ENCODE peak calls at places on chromosomes 2 and 18, in nine cellular contexts. K, D, R, V, Q, O, J, P and H are unnamed samples.

GRCh38 chr2:70393881-70394280 is 92.0 kb upstream of the FAM136A start:
- DNase-seq in K (no peak), D (no peak), R (no peak), V (no peak), Q (no peak), O (no peak), J (no peak), P (no peak), H (no peak)

GRCh38 chr2:46091004-46091403 is 206.2 kb upstream of the EPAS1 start:
- DNase-seq in K (no peak), D (no peak), R (no peak), V (peak), Q (no peak), O (no peak), J (no peak), P (no peak), H (no peak)

GRCh38 chr18:57802166-57802868 is 798 bp downstream of the ATP8B1 start:
- DNase-seq in K (no peak), D (no peak), R (peak), V (no peak), Q (no peak), O (no peak), J (no peak), P (no peak), H (peak)

GRCh38 chr18:936941-937340 is 32.3 kb downstream of the ADCYAP1 start:
- DNase-seq in K (no peak), D (no peak), R (no peak), V (no peak), Q (no peak), O (no peak), J (no peak), P (no peak), H (no peak)

GRCh38 chr2:10338242-10339188 is 35.8 kb downstream of the HPCAL1 start:
- DNase-seq in K (no peak), D (no peak), R (no peak), V (no peak), Q (no peak), O (no peak), J (no peak), P (no peak), H (no peak)

GRCh38 chr2:235719146-235719942 is 225.5 kb downstream of the AGAP1 start:
- DNase-seq in K (no peak), D (no peak), R (peak), V (no peak), Q (no peak), O (no peak), J (no peak), P (no peak), H (no peak)

GRCh38 chr2:26010943-26011342 is 22.9 kb upstream of the RAB10 start:
- DNase-seq in K (no peak), D (no peak), R (no peak), V (no peak), Q (no peak), O (no peak), J (no peak), P (no peak), H (no peak)

GRCh38 chr2:241125626-241126025 is 23.5 kb upstream of the MTERF4 start:
- DNase-seq in K (no peak), D (no peak), R (no peak), V (no peak), Q (no peak), O (peak), J (no peak), P (no peak), H (no peak)

GRCh38 chr2:151289972-151290335 is 486 bp upstream of the NMI start:
- DNase-seq in K (no peak), D (peak), R (peak), V (peak), Q (peak), O (peak), J (peak), P (peak), H (no peak)

GRCh38 chr2:161166538-161167409 is 6.5 kb downstream of the TANK start:
- DNase-seq in K (peak), D (no peak), R (no peak), V (no peak), Q (no peak), O (no peak), J (no peak), P (no peak), H (peak)

GRCh38 chr18:79522451-79523220 is 126.9 kb downstream of the NFATC1 start:
- DNase-seq in K (no peak), D (no peak), R (no peak), V (no peak), Q (no peak), O (peak), J (no peak), P (no peak), H (peak)

GRCh38 chr2:13584020-13584419 is 867.3 kb downstream of the TRIB2 start:
- DNase-seq in K (no peak), D (no peak), R (no peak), V (no peak), Q (no peak), O (no peak), J (no peak), P (peak), H (no peak)
- H3K4me3 ChIP-seq in K (no peak), D (no peak), R (no peak), V (no peak), Q (no peak), O (no peak), J (no peak), P (no peak), H (no peak)

GRCh38 chr2:199979841-199980628 is 24.7 kb downstream of the MAIP1 start:
- DNase-seq in K (peak), D (peak), R (peak), V (peak), Q (peak), O (peak), J (peak), P (peak), H (peak)
- H3K4me3 ChIP-seq in K (no peak), D (no peak), R (no peak), V (peak), Q (no peak), O (no peak), J (peak), P (peak), H (no peak)

DNA sequence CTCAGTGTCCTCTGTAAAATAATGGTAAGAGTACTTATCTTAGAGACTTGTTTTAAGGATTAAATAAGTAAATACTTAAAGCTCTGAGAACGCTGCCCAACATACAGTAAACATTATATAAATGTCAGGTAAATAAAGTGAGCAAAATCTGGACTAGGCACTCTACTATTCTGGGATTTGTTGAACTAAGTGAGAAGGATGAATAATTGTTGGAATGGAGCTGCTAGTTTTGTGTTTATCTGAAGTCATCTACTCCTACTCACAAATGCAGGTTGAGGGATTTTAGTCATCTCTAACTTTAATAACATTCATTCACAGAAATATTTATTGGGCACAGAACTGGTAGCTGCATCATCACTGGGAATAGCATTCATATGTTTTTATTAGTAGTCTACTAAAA is 103.4 kb downstream of the MEIS1 start:
- DNase-seq in K (no peak), D (no peak), R (peak), V (no peak), Q (no peak), O (no peak), J (no peak), P (peak), H (no peak)
- H3K4me3 ChIP-seq in K (no peak), D (no peak), R (no peak), V (no peak), Q (no peak), O (no peak), J (no peak), P (no peak), H (no peak)

DNA sequence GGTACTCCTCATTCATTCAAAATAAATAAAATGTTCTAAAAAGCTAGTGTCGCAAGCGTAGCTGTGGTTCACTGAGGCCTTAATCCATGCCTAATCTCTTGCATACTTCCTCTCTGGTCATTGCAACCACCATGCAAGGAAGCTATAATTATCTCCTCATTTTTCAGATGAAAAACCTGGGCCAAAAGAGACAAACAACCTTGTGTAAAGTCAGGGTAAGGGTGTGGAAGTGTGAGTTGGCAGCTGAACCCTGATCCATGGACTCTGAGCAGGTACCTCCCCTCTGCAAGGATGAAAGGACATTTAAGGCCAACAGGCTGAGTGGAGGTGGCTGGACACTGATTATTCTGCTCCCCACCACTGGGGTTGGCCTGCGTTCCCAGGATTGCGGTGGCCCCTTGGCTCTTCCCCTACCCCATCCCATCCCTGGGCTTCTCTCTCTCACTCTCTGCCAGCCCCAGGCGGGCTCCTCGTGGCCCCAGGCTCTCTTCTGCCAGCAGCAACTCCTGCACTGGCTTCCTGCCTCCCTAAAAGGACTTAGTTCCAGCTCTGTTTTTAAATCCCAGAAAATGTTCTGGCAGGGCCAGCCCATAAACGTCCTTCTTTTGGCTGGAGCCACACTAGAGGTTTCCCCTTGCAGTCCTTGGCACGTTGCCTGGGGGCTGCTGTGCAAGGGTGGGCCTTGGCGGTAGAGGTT is 72.0 kb upstream of the AFF3 start:
- DNase-seq in K (no peak), D (peak), R (no peak), V (peak), Q (peak), O (peak), J (no peak), P (no peak), H (no peak)
- H3K4me3 ChIP-seq in K (no peak), D (no peak), R (no peak), V (no peak), Q (no peak), O (no peak), J (no peak), P (no peak), H (no peak)

GRCh38 chr18:59270689-59271257 is 2.5 kb downstream of the RAX start:
- DNase-seq in K (no peak), D (peak), R (no peak), V (no peak), Q (no peak), O (no peak), J (no peak), P (no peak), H (no peak)

GRCh38 chr18:59272221-59272888 is 899 bp downstream of the RAX start:
- DNase-seq in K (no peak), D (no peak), R (peak), V (no peak), Q (no peak), O (no peak), J (no peak), P (peak), H (no peak)

GRCh38 chr18:59269563-59270214 is 3.6 kb downstream of the RAX start:
- DNase-seq in K (no peak), D (no peak), R (no peak), V (no peak), Q (no peak), O (no peak), J (no peak), P (no peak), H (no peak)

GRCh38 chr18:59272971-59273935 is at the start of gene RAX:
- DNase-seq in K (no peak), D (no peak), R (peak), V (no peak), Q (peak), O (no peak), J (no peak), P (peak), H (no peak)

DNA sequence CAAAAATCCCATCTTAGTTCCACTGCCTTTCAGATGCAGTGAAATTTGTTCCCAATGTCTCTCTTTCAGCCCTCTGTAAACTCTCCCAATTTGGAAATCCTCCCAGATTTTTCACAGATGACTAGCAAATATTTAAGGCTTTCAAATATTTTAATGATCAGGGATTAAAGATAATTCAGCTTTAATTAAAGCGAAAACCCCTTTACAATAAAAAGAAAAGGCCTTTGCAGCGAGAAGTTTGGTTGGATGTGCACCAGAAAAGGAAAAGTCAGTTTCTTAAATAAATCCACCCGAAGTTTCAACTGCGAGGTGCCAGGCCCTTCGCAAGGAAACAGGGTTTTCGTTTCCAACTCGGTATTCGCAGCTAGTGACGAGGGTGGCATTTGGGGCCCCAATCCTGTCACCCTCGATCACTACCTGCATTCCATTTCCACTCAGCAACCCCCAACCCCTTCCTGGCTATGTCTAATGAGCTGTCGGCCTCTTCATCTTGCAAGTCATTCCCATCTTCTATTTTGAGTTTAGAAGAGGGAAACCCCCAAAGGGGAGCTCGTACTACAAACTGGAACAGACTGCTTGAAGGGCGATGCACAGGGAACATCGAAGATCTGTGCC is 1.5 kb downstream of the RAX start:
- DNase-seq in K (no peak), D (no peak), R (no peak), V (no peak), Q (no peak), O (no peak), J (no peak), P (no peak), H (no peak)
- H3K4me3 ChIP-seq in K (no peak), D (no peak), R (no peak), V (no peak), Q (no peak), O (no peak), J (no peak), P (no peak), H (no peak)